ENCODE peak calls at places on chromosomes 12 and 14, in six cellular contexts. G is MCF 10A, Z is cardiac muscle cell, Q is neural progenitor cell, D is lower lobe of right lung, T is heart left ventricle. N is an unnamed sample.

GRCh38 chr12:19036673-19037357 is 92.7 kb upstream of the PLEKHA5 start:
- DNase-seq in T (no peak), D (no peak), Z (peak), Q (no peak), G (no peak), N (no peak)

GRCh38 chr14:44897041-44897843 is 64.5 kb downstream of the KLHL28 start:
- DNase-seq in T (peak), Z (peak), G (peak), Q (peak), D (peak), N (peak)

GRCh38 chr12:96094201-96094600 is 58.8 kb upstream of the LTA4H start:
- DNase-seq in Z (no peak), G (peak), Q (no peak), D (no peak), T (peak), N (no peak)

GRCh38 chr14:50805396-50805795 is 25.6 kb downstream of the NIN start:
- DNase-seq in D (no peak), G (no peak), T (no peak), Z (no peak), Q (no peak), N (no peak)

GRCh38 chr12:10721654-10722501 is 1.2 kb downstream of the YBX3 start:
- DNase-seq in Q (peak), T (peak), D (peak), Z (peak), G (peak), N (peak)

GRCh38 chr12:8909752-8910151 is 4.6 kb upstream of the PHC1 start:
- DNase-seq in Q (no peak), Z (no peak), T (no peak), G (no peak), D (no peak), N (no peak)

GRCh38 chr12:77010637-77011548 is 54.5 kb downstream of the E2F7 start:
- DNase-seq in Z (peak), G (peak), Q (peak), D (peak), T (peak), N (no peak)

GRCh38 chr12:112855375-112855774 is 51.4 kb upstream of the OAS1 start:
- DNase-seq in T (no peak), Z (no peak), D (no peak), G (peak), Q (peak), N (no peak)

GRCh38 chr14:96852823-96853422 is 55.7 kb downstream of the VRK1 start:
- DNase-seq in Q (peak), G (peak), T (no peak), D (no peak), Z (peak), N (no peak)

GRCh38 chr14:33938131-33938949 is 12.5 kb downstream of the EGLN3 start:
- DNase-seq in G (peak), Z (peak), D (no peak), T (peak), Q (peak), N (no peak)

GRCh38 chr12:67425394-67425793 is 156.2 kb downstream of the CAND1 start:
- DNase-seq in G (no peak), Z (no peak), Q (no peak), D (no peak), T (no peak), N (no peak)

GRCh38 chr14:77027538-77028383 is 747 bp downstream of the IRF2BPL start:
- DNase-seq in D (peak), Z (peak), G (peak), T (peak), Q (peak), N (peak)

GRCh38 chr14:20781805-20782204 is 737 bp downstream of the RNASE6 start:
- DNase-seq in Z (no peak), T (no peak), G (no peak), D (no peak), Q (no peak), N (no peak)

GRCh38 chr12:70994217-70994788 is 73.8 kb upstream of the PTPRR start:
- DNase-seq in D (no peak), Z (peak), T (no peak), Q (no peak), G (peak), N (no peak)

GRCh38 chr12:49334226-49334625 is 2.8 kb downstream of the C1QL4 start:
- DNase-seq in G (no peak), T (no peak), Q (no peak), Z (no peak), D (no peak), N (no peak)

GRCh38 chr14:33184587-33184986 is 245.9 kb downstream of the NPAS3 start:
- DNase-seq in G (peak), Q (peak), D (no peak), T (no peak), Z (peak), N (no peak)

GRCh38 chr14:95163132-95163531 is 5.8 kb upstream of the DICER1 start:
- DNase-seq in T (no peak), G (no peak), Z (no peak), D (no peak), Q (no peak), N (no peak)

GRCh38 chr14:101962503-101962874 is 1.9 kb upstream of the DYNC1H1 start:
- DNase-seq in D (peak), G (peak), Z (peak), Q (no peak), T (peak), N (no peak)

GRCh38 chr12:98618952-98619351 is 25.5 kb downstream of the SLC25A3 start:
- DNase-seq in D (no peak), T (no peak), Z (peak), Q (no peak), G (peak), N (no peak)

GRCh38 chr14:94769413-94770250 is at the start of gene GSC:
- DNase-seq in Z (peak), Q (peak), D (no peak), G (no peak), T (peak), N (no peak)

GRCh38 chr14:102227184-102227964 is 77.6 kb downstream of the MOK start:
- DNase-seq in T (no peak), D (no peak), Q (no peak), Z (no peak), G (no peak), N (peak)

GRCh38 chr12:49888461-49889151 is 15.1 kb downstream of the FAIM2 start:
- DNase-seq in T (no peak), Z (no peak), D (no peak), Q (no peak), G (no peak), N (peak)

GRCh38 chr12:49190317-49190716 is 1.4 kb upstream of the TUBA1A start:
- DNase-seq in Q (peak), T (no peak), Z (no peak), D (no peak), G (no peak), N (peak)

GRCh38 chr12:7853557-7853956 is 19.2 kb downstream of the SLC2A14 start:
- DNase-seq in G (no peak), Q (no peak), T (no peak), D (no peak), Z (no peak), N (no peak)

GRCh38 chr12:106074706-106075392 is 63.9 kb downstream of the NUAK1 start:
- DNase-seq in G (no peak), D (no peak), Z (peak), T (no peak), Q (peak), N (no peak)

GRCh38 chr12:3730111-3730510 is 22.8 kb downstream of the CRACR2A start:
- DNase-seq in G (no peak), D (no peak), Z (no peak), T (no peak), Q (no peak), N (no peak)

GRCh38 chr12:23376238-23376637 is 573.2 kb downstream of the SOX5 start:
- DNase-seq in G (peak), Q (peak), T (no peak), Z (no peak), D (no peak), N (no peak)

GRCh38 chr12:107843351-107844311 is 69.1 kb downstream of the ASCL4 start:
- DNase-seq in D (no peak), Q (peak), Z (peak), G (no peak), T (no peak), N (no peak)

GRCh38 chr12:113403435-113404415 is at the start of gene SDS:
- DNase-seq in D (no peak), Q (no peak), T (peak), Z (peak), G (peak), N (no peak)

GRCh38 chr14:61752626-61753025 is 9.6 kb upstream of the SNAPC1 start:
- DNase-seq in T (no peak), D (no peak), Q (no peak), G (no peak), Z (peak), N (no peak)

GRCh38 chr14:72741836-72742681 is 151.8 kb downstream of the DPF3 start:
- DNase-seq in T (no peak), Q (peak), G (no peak), D (no peak), Z (no peak), N (no peak)

GRCh38 chr12:114478891-114479290 is 72.9 kb upstream of the TBX5 start:
- DNase-seq in D (no peak), T (no peak), Q (peak), Z (no peak), G (no peak), N (no peak)

GRCh38 chr12:24201258-24201970 is 251.9 kb upstream of the SOX5 start:
- DNase-seq in D (no peak), Q (no peak), Z (no peak), T (no peak), G (peak), N (no peak)

GRCh38 chr12:50052964-50053363 is 4.4 kb upstream of the ASIC1 start:
- DNase-seq in Z (no peak), Q (no peak), D (peak), T (no peak), G (no peak), N (peak)

GRCh38 chr14:102748806-102749205 is 28.4 kb upstream of the TRAF3 start:
- DNase-seq in Z (no peak), G (no peak), T (no peak), Q (no peak), D (no peak), N (no peak)

GRCh38 chr12:92395322-92395721 is 249.7 kb upstream of the BTG1 start:
- DNase-seq in G (no peak), T (no peak), Q (no peak), Z (no peak), D (no peak), N (no peak)

GRCh38 chr12:92396647-92397258 is 251.1 kb upstream of the BTG1 start:
- DNase-seq in T (no peak), G (peak), Z (peak), D (no peak), Q (no peak), N (no peak)

GRCh38 chr12:92398565-92399309 is 253.1 kb upstream of the BTG1 start:
- DNase-seq in T (no peak), D (no peak), G (no peak), Q (peak), Z (no peak), N (no peak)

GRCh38 chr12:92393504-92393903 is 247.9 kb upstream of the BTG1 start:
- DNase-seq in T (no peak), Q (no peak), D (no peak), Z (no peak), G (peak), N (no peak)

DNA sequence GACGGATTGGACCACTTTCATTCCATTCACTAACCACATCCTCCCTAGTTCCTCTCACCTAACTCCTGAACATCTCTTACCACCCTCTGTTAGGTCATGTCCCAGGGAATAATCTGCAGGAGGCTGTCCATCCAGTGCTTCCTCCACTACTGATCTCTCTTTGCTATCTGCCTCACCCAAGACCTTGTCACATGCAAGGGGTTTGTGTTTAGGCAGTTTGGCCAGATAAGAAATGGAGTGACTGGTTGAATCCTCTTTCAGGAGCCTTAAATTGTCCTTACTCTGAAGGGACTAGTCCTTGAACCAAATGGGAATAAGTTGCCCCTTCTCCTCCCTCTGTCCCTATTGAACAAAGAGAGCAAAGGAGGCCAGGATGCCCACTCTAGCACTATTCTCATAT is 249.2 kb upstream of the BTG1 start:
- DNase-seq in Q (no peak), D (no peak), Z (no peak), G (no peak), T (no peak), N (no peak)
- TF ChIP-seq CTCF in Q (no peak), D (no peak), Z (no peak), G (no peak), T (no peak), N (no peak)

GRCh38 chr12:46677749-46678148 is 148.0 kb downstream of the SLC38A4 start:
- DNase-seq in Q (no peak), Z (peak), T (no peak), G (peak), D (no peak), N (no peak)
- TF ChIP-seq CTCF in Q (peak), Z (peak), T (no peak), G (peak), D (no peak), N (peak)

DNA sequence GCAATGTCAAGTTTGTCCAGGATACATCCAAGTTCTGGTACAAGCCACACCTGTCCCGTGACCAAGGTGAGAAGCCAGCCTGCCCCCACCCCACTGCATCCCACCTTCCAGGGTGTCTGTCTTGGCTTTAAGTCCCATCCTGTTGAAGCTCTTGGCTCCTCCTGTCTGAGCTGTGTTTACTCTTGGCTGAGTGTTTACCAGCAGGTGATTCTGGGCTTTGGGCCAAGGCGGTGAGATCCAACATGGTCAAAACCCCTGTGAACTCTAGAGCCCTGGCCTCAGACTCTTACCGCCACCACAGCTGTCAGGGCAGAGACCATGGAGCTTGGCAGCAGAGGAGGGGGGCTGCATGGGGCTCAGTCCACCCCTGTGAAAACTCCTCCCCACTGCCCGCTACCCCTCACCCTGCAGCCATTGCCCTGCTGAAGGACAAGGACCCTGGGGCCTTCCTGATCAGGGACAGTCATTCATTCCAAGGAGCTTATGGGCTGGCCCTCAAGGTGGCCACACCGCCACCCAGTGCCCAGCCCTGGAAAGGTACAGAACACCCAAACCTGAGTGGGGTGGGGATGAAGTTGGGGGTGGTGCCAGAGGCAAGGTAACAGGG is 11.6 kb downstream of the TNS2 start:
- DNase-seq in G (peak), T (no peak), D (peak), Z (peak), Q (peak), N (peak)
- TF ChIP-seq CTCF in G (peak), T (no peak), D (peak), Z (peak), Q (peak), N (peak)

DNA sequence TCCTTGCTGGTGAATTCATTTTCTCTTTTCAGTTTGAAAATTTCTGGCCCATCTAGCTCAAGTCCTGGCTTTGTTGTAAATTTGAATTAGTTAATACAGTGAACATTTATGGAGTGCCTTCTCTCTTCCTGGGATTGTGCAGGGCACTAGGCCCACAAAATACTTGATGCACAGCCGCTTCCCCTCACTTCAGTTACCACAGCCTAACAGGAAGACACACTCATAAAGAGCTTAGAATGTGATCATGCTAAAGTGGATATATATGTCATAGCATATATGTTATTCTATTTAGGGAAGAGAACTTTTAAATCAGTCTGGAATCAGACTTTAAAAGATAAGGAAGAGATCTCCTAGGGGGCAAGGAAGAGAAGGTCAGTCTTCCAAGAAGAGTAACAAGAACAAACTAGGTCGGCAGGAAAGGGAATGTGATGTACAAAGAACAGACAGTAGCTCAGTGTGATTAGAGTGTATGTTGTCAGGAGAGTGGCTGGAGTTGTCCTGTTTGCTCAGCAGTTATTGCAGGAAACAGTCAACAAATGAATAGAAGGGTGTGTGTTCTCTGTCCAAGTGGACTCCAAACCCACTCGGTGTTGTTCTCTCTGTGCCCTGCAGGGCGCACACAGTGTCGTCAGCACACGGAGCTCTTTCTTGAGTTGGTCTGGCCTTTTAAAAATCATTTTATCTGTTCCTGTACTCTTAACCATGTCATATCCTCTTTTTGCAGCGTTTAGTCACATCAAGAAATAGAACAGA is 74.4 kb downstream of the DAAM1 start:
- DNase-seq in Q (no peak), T (no peak), Z (no peak), G (no peak), D (no peak), N (no peak)
- TF ChIP-seq CTCF in Q (peak), T (no peak), Z (no peak), G (no peak), D (peak), N (peak)

GRCh38 chr12:15180975-15181683 is 40.1 kb downstream of the RERG start:
- DNase-seq in G (no peak), Q (no peak), T (no peak), D (no peak), Z (no peak), N (no peak)
- TF ChIP-seq CTCF in G (no peak), Q (no peak), T (no peak), D (no peak), Z (no peak), N (no peak)

DNA sequence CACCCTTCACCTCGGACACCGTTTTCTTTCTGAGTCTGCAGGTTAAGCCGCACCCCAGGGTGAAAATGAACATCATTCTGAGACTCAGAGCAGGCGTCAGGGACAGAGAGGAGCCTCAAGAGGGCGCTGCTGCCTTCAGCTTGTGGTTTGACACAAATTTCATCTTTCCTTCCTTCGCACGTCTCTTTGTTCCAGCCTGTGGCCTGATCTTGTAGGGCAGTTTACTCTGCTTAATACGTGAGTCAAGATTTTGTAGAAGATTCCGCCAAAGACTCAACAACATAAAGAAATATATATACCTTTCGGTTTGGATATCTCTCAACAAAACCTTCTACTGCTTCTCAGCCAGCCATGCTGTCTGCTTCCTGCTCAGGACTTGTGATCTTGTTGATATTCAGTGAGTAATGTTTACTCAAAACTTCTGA is 329.3 kb upstream of the OR4E1 start:
- DNase-seq in T (no peak), Q (peak), G (peak), Z (no peak), D (peak), N (no peak)
- TF ChIP-seq CTCF in T (no peak), Q (peak), G (peak), Z (no peak), D (peak), N (peak)

GRCh38 chr12:54204316-54204715 is 15.5 kb upstream of the SMUG1 start:
- DNase-seq in Q (no peak), T (no peak), G (no peak), D (no peak), Z (no peak), N (no peak)
- TF ChIP-seq CTCF in Q (no peak), T (no peak), G (no peak), D (no peak), Z (no peak), N (no peak)

GRCh38 chr12:13206560-13206897 is 10.0 kb downstream of the EMP1 start:
- DNase-seq in Q (no peak), Z (no peak), D (no peak), G (no peak), T (no peak), N (no peak)

GRCh38 chr12:13205809-13206559 is 9.5 kb downstream of the EMP1 start:
- DNase-seq in G (peak), Z (peak), D (no peak), T (no peak), Q (no peak), N (no peak)

GRCh38 chr12:13204428-13204827 is 7.9 kb downstream of the EMP1 start:
- DNase-seq in G (no peak), Q (peak), T (no peak), D (no peak), Z (peak), N (no peak)

GRCh38 chr12:13200841-13201240 is 4.3 kb downstream of the EMP1 start:
- DNase-seq in G (no peak), T (no peak), Q (no peak), D (no peak), Z (no peak), N (no peak)

GRCh38 chr12:13203028-13203922 is 6.7 kb downstream of the EMP1 start:
- DNase-seq in Q (peak), G (no peak), D (peak), T (peak), Z (peak), N (no peak)
- TF ChIP-seq CTCF in Q (peak), G (no peak), D (peak), T (peak), Z (peak), N (peak)

GRCh38 chr12:47705239-47705570 is 625 bp downstream of the RPAP3 start:
- DNase-seq in Z (no peak), G (no peak), D (no peak), Q (no peak), T (no peak), N (no peak)
- TF ChIP-seq CTCF in Z (no peak), G (no peak), D (no peak), Q (no peak), T (no peak), N (no peak)

GRCh38 chr14:88599761-88600439 is 37.1 kb downstream of the ZC3H14 start:
- DNase-seq in Q (no peak), G (no peak), T (no peak), Z (no peak), D (no peak), N (no peak)
- TF ChIP-seq CTCF in Q (no peak), G (no peak), T (no peak), Z (no peak), D (no peak), N (no peak)